ENCODE peak calls at places on chromosomes 5 and 9, in six cellular contexts. One of them, this sample, is unnamed. For H3K36me3, the result is how much of the 10 kb centered on the place peaks cover.

GRCh38 chr9:115106642-115107041 is 11.3 kb downstream of the TNC start:
- DNase-seq in tibial nerve: no peak
- DNase-seq in right lobe of liver: no peak
- DNase-seq in heart left ventricle: no peak
- DNase-seq in stomach: no peak
- DNase-seq in IMR-90: peak
- DNase-seq in this sample: no peak

GRCh38 chr9:70049672-70050271 is 6.1 kb downstream of the MAMDC2 start:
- DNase-seq in stomach: peak
- DNase-seq in tibial nerve: peak
- DNase-seq in heart left ventricle: peak
- DNase-seq in right lobe of liver: no peak
- DNase-seq in IMR-90: peak
- DNase-seq in this sample: no peak

GRCh38 chr5:168529361-168530234 is 493 bp downstream of the FBLL1 start:
- DNase-seq in stomach: no peak
- DNase-seq in right lobe of liver: no peak
- DNase-seq in heart left ventricle: no peak
- DNase-seq in tibial nerve: no peak
- DNase-seq in IMR-90: no peak
- DNase-seq in this sample: no peak

GRCh38 chr5:4065472-4066320 is 470.1 kb downstream of the IRX1 start:
- DNase-seq in tibial nerve: no peak
- DNase-seq in heart left ventricle: no peak
- DNase-seq in right lobe of liver: no peak
- DNase-seq in IMR-90: no peak
- DNase-seq in stomach: no peak
- DNase-seq in this sample: no peak

GRCh38 chr5:60668715-60669304 is 31.2 kb downstream of the DEPDC1B start:
- DNase-seq in right lobe of liver: no peak
- DNase-seq in tibial nerve: no peak
- DNase-seq in heart left ventricle: no peak
- DNase-seq in stomach: no peak
- DNase-seq in IMR-90: peak
- DNase-seq in this sample: no peak

GRCh38 chr5:158682631-158683030 is 417.1 kb downstream of the EBF1 start:
- DNase-seq in right lobe of liver: no peak
- DNase-seq in heart left ventricle: no peak
- DNase-seq in tibial nerve: no peak
- DNase-seq in IMR-90: no peak
- DNase-seq in stomach: no peak
- DNase-seq in this sample: no peak

GRCh38 chr5:143527808-143528207 is 124.3 kb upstream of the NR3C1 start:
- DNase-seq in right lobe of liver: no peak
- DNase-seq in stomach: no peak
- DNase-seq in IMR-90: peak
- DNase-seq in heart left ventricle: no peak
- DNase-seq in tibial nerve: no peak
- DNase-seq in this sample: no peak

GRCh38 chr9:101398930-101399640 is 434 bp downstream of the ZNF189 start:
- DNase-seq in tibial nerve: peak
- DNase-seq in right lobe of liver: peak
- DNase-seq in IMR-90: no peak
- DNase-seq in stomach: peak
- DNase-seq in heart left ventricle: peak
- DNase-seq in this sample: peak

GRCh38 chr9:127977877-127978647 is 2.7 kb downstream of the EEIG1 start:
- DNase-seq in stomach: peak
- DNase-seq in tibial nerve: peak
- DNase-seq in right lobe of liver: no peak
- DNase-seq in heart left ventricle: peak
- DNase-seq in IMR-90: peak
- DNase-seq in this sample: no peak

GRCh38 chr9:137262909-137263285 is 7.8 kb downstream of the NELFB start:
- DNase-seq in IMR-90: no peak
- DNase-seq in heart left ventricle: no peak
- DNase-seq in tibial nerve: no peak
- DNase-seq in stomach: no peak
- DNase-seq in right lobe of liver: no peak
- DNase-seq in this sample: no peak

GRCh38 chr9:125240649-125240999 is 519 bp downstream of the HSPA5 start:
- DNase-seq in right lobe of liver: peak
- DNase-seq in tibial nerve: peak
- DNase-seq in IMR-90: no peak
- DNase-seq in stomach: peak
- DNase-seq in heart left ventricle: peak
- DNase-seq in this sample: no peak

GRCh38 chr9:87310827-87311564 is 186.7 kb upstream of the DAPK1 start:
- DNase-seq in heart left ventricle: no peak
- DNase-seq in right lobe of liver: no peak
- DNase-seq in IMR-90: no peak
- DNase-seq in stomach: no peak
- DNase-seq in tibial nerve: no peak
- DNase-seq in this sample: no peak

GRCh38 chr5:114411380-114411931 is 49.6 kb downstream of the KCNN2 start:
- DNase-seq in heart left ventricle: no peak
- DNase-seq in right lobe of liver: no peak
- DNase-seq in tibial nerve: no peak
- DNase-seq in IMR-90: peak
- DNase-seq in stomach: no peak
- DNase-seq in this sample: no peak

GRCh38 chr5:67921004-67921601 is 294.5 kb upstream of the PIK3R1 start:
- DNase-seq in tibial nerve: no peak
- DNase-seq in heart left ventricle: no peak
- DNase-seq in IMR-90: no peak
- DNase-seq in stomach: peak
- DNase-seq in right lobe of liver: no peak
- DNase-seq in this sample: peak

GRCh38 chr5:150295172-150295611 is 5.6 kb upstream of the CAMK2A start:
- DNase-seq in tibial nerve: no peak
- DNase-seq in heart left ventricle: peak
- DNase-seq in stomach: peak
- DNase-seq in right lobe of liver: no peak
- DNase-seq in IMR-90: peak
- DNase-seq in this sample: no peak

GRCh38 chr5:53481887-53482716 is 1.7 kb downstream of the FST start:
- DNase-seq in heart left ventricle: peak
- DNase-seq in stomach: peak
- DNase-seq in IMR-90: peak
- DNase-seq in tibial nerve: peak
- DNase-seq in right lobe of liver: peak
- DNase-seq in this sample: peak

GRCh38 chr5:136891601-136892000 is 526.3 kb upstream of the TRPC7 start:
- DNase-seq in heart left ventricle: no peak
- DNase-seq in stomach: no peak
- DNase-seq in IMR-90: no peak
- DNase-seq in tibial nerve: no peak
- DNase-seq in right lobe of liver: no peak
- DNase-seq in this sample: no peak

GRCh38 chr5:87004101-87004500 is 263.6 kb upstream of the RASA1 start:
- DNase-seq in IMR-90: peak
- DNase-seq in tibial nerve: no peak
- DNase-seq in heart left ventricle: no peak
- DNase-seq in right lobe of liver: no peak
- DNase-seq in stomach: no peak
- DNase-seq in this sample: no peak

GRCh38 chr5:2863675-2864433 is 112.4 kb upstream of the IRX2 start:
- DNase-seq in IMR-90: no peak
- DNase-seq in stomach: no peak
- DNase-seq in heart left ventricle: no peak
- DNase-seq in right lobe of liver: no peak
- DNase-seq in tibial nerve: no peak
- DNase-seq in this sample: no peak

GRCh38 chr9:35736201-35736633 is 3.8 kb downstream of the CREB3 start:
- DNase-seq in heart left ventricle: peak
- DNase-seq in right lobe of liver: peak
- DNase-seq in stomach: peak
- DNase-seq in tibial nerve: peak
- DNase-seq in IMR-90: peak
- DNase-seq in this sample: peak

GRCh38 chr9:34577635-34578240 is 11.8 kb downstream of the CNTFR start:
- DNase-seq in heart left ventricle: no peak
- DNase-seq in stomach: no peak
- DNase-seq in right lobe of liver: no peak
- DNase-seq in tibial nerve: no peak
- DNase-seq in IMR-90: no peak
- DNase-seq in this sample: no peak

GRCh38 chr5:173554989-173555705 is 61.3 kb downstream of the BOD1 start:
- DNase-seq in heart left ventricle: no peak
- DNase-seq in right lobe of liver: no peak
- DNase-seq in IMR-90: no peak
- DNase-seq in stomach: no peak
- DNase-seq in tibial nerve: no peak
- DNase-seq in this sample: peak

GRCh38 chr9:33196736-33197135 is 29.6 kb upstream of the B4GALT1 start:
- DNase-seq in heart left ventricle: no peak
- DNase-seq in IMR-90: peak
- DNase-seq in stomach: no peak
- DNase-seq in tibial nerve: no peak
- DNase-seq in right lobe of liver: no peak
- DNase-seq in this sample: no peak

GRCh38 chr9:91949946-91950664 is at the start of gene ROR2:
- DNase-seq in IMR-90: peak
- DNase-seq in heart left ventricle: peak
- DNase-seq in stomach: peak
- DNase-seq in right lobe of liver: peak
- DNase-seq in tibial nerve: no peak
- DNase-seq in this sample: peak

GRCh38 chr9:113995963-113996362 is 82.1 kb downstream of the AMBP start:
- DNase-seq in right lobe of liver: no peak
- DNase-seq in tibial nerve: no peak
- DNase-seq in heart left ventricle: no peak
- DNase-seq in IMR-90: no peak
- DNase-seq in stomach: peak
- DNase-seq in this sample: no peak

GRCh38 chr5:130198927-130199326 is 294.7 kb downstream of the CHSY3 start:
- DNase-seq in heart left ventricle: no peak
- DNase-seq in stomach: no peak
- DNase-seq in right lobe of liver: no peak
- DNase-seq in tibial nerve: no peak
- DNase-seq in IMR-90: no peak
- DNase-seq in this sample: no peak

GRCh38 chr9:81737871-81738507 is 48.6 kb upstream of the TLE1 start:
- DNase-seq in right lobe of liver: peak
- DNase-seq in heart left ventricle: no peak
- DNase-seq in stomach: peak
- DNase-seq in IMR-90: peak
- DNase-seq in tibial nerve: no peak
- DNase-seq in this sample: peak

GRCh38 chr5:10498350-10498749 is 56.7 kb downstream of the ROPN1L start:
- DNase-seq in tibial nerve: no peak
- DNase-seq in IMR-90: no peak
- DNase-seq in right lobe of liver: no peak
- DNase-seq in heart left ventricle: no peak
- DNase-seq in stomach: no peak
- DNase-seq in this sample: no peak

GRCh38 chr5:2030131-2030530 is 147.4 kb upstream of the IRX4 start:
- DNase-seq in IMR-90: no peak
- DNase-seq in right lobe of liver: no peak
- DNase-seq in heart left ventricle: no peak
- DNase-seq in stomach: no peak
- DNase-seq in tibial nerve: no peak
- DNase-seq in this sample: no peak

GRCh38 chr5:170053896-170054295 is 51.8 kb upstream of the FOXI1 start:
- DNase-seq in tibial nerve: no peak
- DNase-seq in IMR-90: no peak
- DNase-seq in heart left ventricle: no peak
- DNase-seq in right lobe of liver: no peak
- DNase-seq in stomach: no peak
- DNase-seq in this sample: no peak
- H3K36me3 ChIP-seq in tibial nerve: under half
- H3K36me3 ChIP-seq in IMR-90: under half
- H3K36me3 ChIP-seq in heart left ventricle: under half
- H3K36me3 ChIP-seq in right lobe of liver: under half
- H3K36me3 ChIP-seq in stomach: under half
- H3K36me3 ChIP-seq in this sample: under half

DNA sequence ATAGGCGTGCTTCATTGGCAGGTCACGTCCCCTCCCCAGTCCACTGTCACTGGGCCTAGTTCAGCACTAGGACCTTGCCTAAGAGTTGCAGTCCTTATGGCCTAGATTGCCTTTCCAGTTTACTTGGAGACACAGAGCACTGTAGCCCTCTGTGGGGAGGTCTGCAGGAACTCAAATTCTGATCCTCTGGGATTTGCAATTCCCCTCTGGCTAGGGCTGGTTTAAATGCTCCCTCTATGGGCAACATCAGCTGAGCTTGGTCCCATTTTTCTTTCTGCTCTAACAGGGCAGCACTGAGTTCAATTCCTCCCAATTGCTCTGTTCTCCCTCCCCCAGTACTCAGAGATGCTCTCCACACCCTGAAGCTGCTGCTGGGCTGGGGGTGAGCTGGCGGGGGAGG is 358.2 kb downstream of the HTR1A start:
- DNase-seq in stomach: no peak
- DNase-seq in heart left ventricle: no peak
- DNase-seq in IMR-90: no peak
- DNase-seq in right lobe of liver: no peak
- DNase-seq in tibial nerve: no peak
- DNase-seq in this sample: no peak
- TF ChIP-seq POLR2A in stomach: no peak
- TF ChIP-seq POLR2A in heart left ventricle: no peak
- TF ChIP-seq POLR2A in IMR-90: no peak
- TF ChIP-seq POLR2A in right lobe of liver: no peak
- TF ChIP-seq POLR2A in tibial nerve: no peak
- TF ChIP-seq POLR2A in this sample: no peak

DNA sequence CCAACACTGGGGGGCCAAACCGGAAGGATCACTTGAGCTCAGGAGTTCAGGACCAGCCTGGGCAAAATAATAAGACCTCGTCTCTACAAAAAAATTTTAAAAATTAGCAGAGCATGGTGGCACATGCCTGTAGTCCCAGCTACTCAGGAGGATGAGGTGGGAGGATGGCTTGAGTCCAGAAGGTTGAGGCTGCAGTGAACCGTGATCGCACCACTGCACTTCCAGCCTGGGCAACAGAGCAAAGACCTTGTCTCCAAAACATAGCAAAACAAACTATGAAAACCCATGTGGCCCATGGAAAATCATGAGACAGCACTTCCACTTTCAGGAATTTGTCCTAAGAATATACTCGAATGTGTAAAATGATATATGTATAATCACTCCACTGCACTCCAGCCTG is 6.1 kb downstream of the SETX start:
- DNase-seq in stomach: no peak
- DNase-seq in IMR-90: no peak
- DNase-seq in tibial nerve: no peak
- DNase-seq in heart left ventricle: no peak
- DNase-seq in right lobe of liver: no peak
- DNase-seq in this sample: no peak
- H3K36me3 ChIP-seq in stomach: half or more
- H3K36me3 ChIP-seq in IMR-90: half or more
- H3K36me3 ChIP-seq in tibial nerve: under half
- H3K36me3 ChIP-seq in heart left ventricle: under half
- H3K36me3 ChIP-seq in right lobe of liver: under half
- H3K36me3 ChIP-seq in this sample: under half

DNA sequence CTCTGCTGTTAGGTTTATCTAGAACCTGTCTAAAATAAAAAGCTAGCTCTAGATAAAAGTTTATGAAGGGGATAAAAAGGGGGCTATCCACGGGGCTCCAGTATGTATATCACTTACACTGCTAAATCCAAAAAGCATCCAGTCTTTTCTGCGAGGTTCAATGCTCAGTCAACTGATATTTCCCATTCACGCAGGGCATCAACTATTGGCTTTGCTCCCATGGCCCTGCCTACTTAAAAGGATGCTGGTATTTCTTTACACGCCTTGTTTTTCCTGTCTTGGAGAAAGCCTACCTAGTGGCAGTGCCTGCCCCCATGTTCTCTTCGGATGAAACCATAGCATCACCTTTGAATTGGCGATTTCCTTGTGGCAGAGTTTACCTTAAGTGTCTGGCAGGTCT is 8.1 kb downstream of the SPRY4 start:
- DNase-seq in IMR-90: no peak
- DNase-seq in tibial nerve: no peak
- DNase-seq in right lobe of liver: no peak
- DNase-seq in stomach: no peak
- DNase-seq in heart left ventricle: no peak
- DNase-seq in this sample: no peak
- TF ChIP-seq POLR2A in IMR-90: no peak
- TF ChIP-seq POLR2A in tibial nerve: no peak
- TF ChIP-seq POLR2A in right lobe of liver: no peak
- TF ChIP-seq POLR2A in stomach: no peak
- TF ChIP-seq POLR2A in heart left ventricle: no peak
- TF ChIP-seq POLR2A in this sample: no peak

This sample was measured in prostate gland.